ENCODE peak calls at places on chromosomes 16 and 17, in four cellular contexts. Z is A549, U is HL-60, I is mucosa of descending colon. X is an unnamed sample.

GRCh38 chr16:12096162-12096781 is 119.7 kb downstream of the SNX29 start:
- DNase-seq in Z (no peak), U (no peak), I (no peak), X (no peak)

GRCh38 chr17:81905993-81906392 is 4.0 kb downstream of the NPB start:
- DNase-seq in Z (no peak), U (no peak), I (no peak), X (no peak)

GRCh38 chr16:80274576-80275191 is 266.1 kb upstream of the DYNLRB2 start:
- DNase-seq in Z (no peak), U (no peak), I (no peak), X (peak; percentile 64)

GRCh38 chr17:81867952-81868673 is 3.0 kb downstream of the ARHGDIA start:
- DNase-seq in Z (no peak), U (peak; percentile 35), I (peak; percentile 57), X (no peak)

GRCh38 chr17:67557921-67558320 is 159.8 kb upstream of the NOL11 start:
- DNase-seq in Z (no peak), U (no peak), I (no peak), X (no peak)

GRCh38 chr16:72169708-72170107 is 2.2 kb downstream of the PMFBP1 start:
- DNase-seq in Z (no peak), U (no peak), I (no peak), X (no peak)

GRCh38 chr17:40310882-40311391 is 2.0 kb downstream of the RARA start:
- DNase-seq in Z (no peak), U (no peak), I (peak; percentile 33), X (no peak)

GRCh38 chr17:39800540-39800939 is 62.8 kb downstream of the GRB7 start:
- DNase-seq in Z (no peak), U (no peak), I (no peak), X (no peak)

GRCh38 chr17:61400058-61400785 is 579 bp downstream of the TBX2 start:
- DNase-seq in Z (peak; percentile 74), U (no peak), I (no peak), X (no peak)

GRCh38 chr16:11155284-11155806 is 100.7 kb downstream of the SOCS1 start:
- DNase-seq in Z (no peak), U (no peak), I (no peak), X (peak; percentile 9)

GRCh38 chr17:78131172-78132085 is 858 bp downstream of the TMC8 start:
- DNase-seq in Z (no peak), U (peak; percentile 34), I (peak; percentile 63), X (no peak)

GRCh38 chr17:44354582-44355309 is 8.9 kb downstream of the FAM171A2 start:
- DNase-seq in Z (no peak), U (peak; percentile 24), I (peak; percentile 69), X (no peak)

GRCh38 chr16:54921229-54921824 is 9.3 kb upstream of the IRX5 start:
- DNase-seq in Z (no peak), U (peak; percentile 63), I (no peak), X (no peak)

GRCh38 chr16:49855280-49855821 is 561 bp downstream of the ZNF423 start:
- DNase-seq in Z (peak; percentile 31), U (peak; percentile 68), I (peak; percentile 94), X (peak; percentile 51)

GRCh38 chr16:53893731-53894435 is 189.9 kb downstream of the FTO start:
- DNase-seq in Z (no peak), U (no peak), I (peak; percentile 39), X (peak; percentile 32)

GRCh38 chr17:56891751-56892150 is 22.1 kb downstream of the TRIM25 start:
- DNase-seq in Z (no peak), U (no peak), I (peak; percentile 57), X (no peak)

GRCh38 chr16:53703590-53704444 is at the start of the genes FTO and RPGRIP1L:
- DNase-seq in Z (peak; percentile 94), U (peak; percentile 99), I (peak; percentile 99), X (peak; percentile 99)

GRCh38 chr16:86370036-86370435 is 140.3 kb upstream of the FOXF1 start:
- DNase-seq in Z (no peak), U (no peak), I (no peak), X (no peak)

GRCh38 chr17:18314059-18314730 is 599 bp downstream of the TOP3A start:
- DNase-seq in Z (no peak), U (no peak), I (no peak), X (no peak)

GRCh38 chr17:44981221-44981968 is 13.3 kb upstream of the C1QL1 start:
- DNase-seq in Z (peak; percentile 84), U (no peak), I (no peak), X (peak; percentile 23)

GRCh38 chr17:65371702-65372101 is 189.7 kb downstream of the AXIN2 start:
- DNase-seq in Z (no peak), U (no peak), I (peak; percentile 62), X (no peak)

GRCh38 chr16:64751906-64752305 is 370.0 kb downstream of the CDH11 start:
- DNase-seq in Z (no peak), U (no peak), I (no peak), X (peak; percentile 26)

GRCh38 chr17:67449885-67450755 is 73.0 kb downstream of the PITPNC1 start:
- DNase-seq in Z (no peak), U (no peak), I (no peak), X (no peak)

GRCh38 chr16:48383877-48384304 is 1.3 kb downstream of the SIAH1 start:
- DNase-seq in Z (no peak), U (peak; percentile 25), I (no peak), X (no peak)

GRCh38 chr17:58333396-58334207 is 5.0 kb upstream of the TSPOAP1 start:
- DNase-seq in Z (no peak), U (peak; percentile 45), I (peak; percentile 29), X (no peak)

GRCh38 chr17:7552621-7553051 is 3.8 kb downstream of the TNFSF12 start:
- DNase-seq in Z (no peak), U (peak; percentile 64), I (no peak), X (no peak)

GRCh38 chr16:62240722-62241121 is 204.5 kb upstream of the CDH8 start:
- DNase-seq in Z (no peak), U (no peak), I (no peak), X (no peak)

GRCh38 chr16:87375426-87376135 is 8.0 kb downstream of the FBXO31 start:
- DNase-seq in Z (no peak), U (no peak), I (no peak), X (no peak)

GRCh38 chr17:49508061-49508865 is 13.2 kb downstream of the NGFR start:
- DNase-seq in Z (peak; percentile 78), U (no peak), I (no peak), X (no peak)

GRCh38 chr17:4594406-4595349 is 10.3 kb downstream of the SMTNL2 start:
- DNase-seq in Z (no peak), U (peak; percentile 11), I (peak; percentile 47), X (no peak)

GRCh38 chr17:49513616-49514373 is 18.7 kb downstream of the NGFR start:
- DNase-seq in Z (no peak), U (no peak), I (no peak), X (no peak)

GRCh38 chr17:17051380-17051779 is 9.1 kb downstream of the MPRIP start:
- DNase-seq in Z (no peak), U (no peak), I (no peak), X (no peak)

GRCh38 chr17:79926002-79926307 is 86.7 kb upstream of the CBX4 start:
- DNase-seq in Z (no peak), U (no peak), I (no peak), X (no peak)

GRCh38 chr17:79924639-79924976 is 85.4 kb upstream of the CBX4 start:
- DNase-seq in Z (no peak), U (no peak), I (no peak), X (no peak)

GRCh38 chr17:79926308-79927135 is 87.3 kb upstream of the CBX4 start:
- DNase-seq in Z (no peak), U (no peak), I (no peak), X (no peak)

GRCh38 chr17:79923974-79924638 is 84.9 kb upstream of the CBX4 start:
- DNase-seq in Z (no peak), U (peak; percentile 29), I (peak; percentile 84), X (no peak)

GRCh38 chr17:79925242-79925957 is 86.2 kb upstream of the CBX4 start:
- DNase-seq in Z (peak; percentile 72), U (no peak), I (peak; percentile 89), X (peak; percentile 13)
- TF ChIP-seq CTCF in Z (no peak), U (no peak), I (no peak), X (peak; percentile 22)

GRCh38 chr17:42565523-42566214 is 1.2 kb upstream of the MLX start:
- DNase-seq in Z (no peak), U (no peak), I (peak; percentile 36), X (no peak)

GRCh38 chr17:42564815-42565522 is 1.9 kb upstream of the MLX start:
- DNase-seq in Z (no peak), U (no peak), I (peak; percentile 19), X (no peak)

GRCh38 chr17:42568341-42569111 is 1.6 kb downstream of the MLX start:
- DNase-seq in Z (no peak), U (no peak), I (peak; percentile 21), X (no peak)

GRCh38 chr17:42566873-42567573 is at the start of gene MLX:
- DNase-seq in Z (peak; percentile 100), U (peak; percentile 89), I (peak; percentile 96), X (peak; percentile 53)

DNA sequence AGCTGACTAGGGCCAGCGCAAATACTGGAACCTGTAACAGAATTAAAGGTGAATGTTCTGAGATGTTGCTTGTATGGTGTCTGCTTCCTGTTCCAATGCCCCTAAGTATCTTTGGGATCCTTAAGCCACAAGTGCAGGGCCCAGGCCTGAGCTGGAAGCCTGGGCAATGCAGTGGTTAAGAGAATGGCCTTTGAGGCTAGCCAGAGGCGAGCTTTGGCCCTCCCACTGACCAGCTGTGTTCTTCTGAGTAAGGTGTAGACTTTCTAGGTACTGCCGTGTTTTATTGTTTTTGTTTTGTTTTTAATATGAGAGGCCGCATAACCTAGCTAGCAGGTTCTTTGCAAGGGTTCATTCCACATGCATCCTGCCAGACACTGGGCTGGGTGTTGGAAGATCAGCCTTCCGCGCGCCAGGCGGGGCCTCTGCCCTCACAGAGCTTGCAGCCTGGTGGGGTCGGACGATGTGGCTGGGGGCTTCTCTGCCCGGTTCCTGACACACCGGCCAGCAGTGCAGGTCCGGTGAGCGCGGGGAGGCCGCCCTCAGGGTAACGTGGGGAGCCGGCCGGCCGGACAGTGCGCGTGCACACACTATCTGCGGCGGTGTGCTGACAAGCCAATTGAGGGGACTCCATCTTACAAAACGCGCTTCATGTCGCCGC is 556 bp upstream of the MLX start:
- DNase-seq in Z (no peak), U (no peak), I (no peak), X (no peak)
- H3K4me3 ChIP-seq in Z (peak overlapping the region; percentile 93), U (peak overlapping the region; percentile 82), I (no peak overlapping the region), X (peak overlapping the region; percentile 84)

GRCh38 chr17:63918305-63918704 is 334 bp downstream of the GH1 start:
- DNase-seq in Z (no peak), U (no peak), I (no peak), X (no peak)
- TF ChIP-seq CTCF in Z (no peak), U (no peak), I (no peak), X (no peak)

DNA sequence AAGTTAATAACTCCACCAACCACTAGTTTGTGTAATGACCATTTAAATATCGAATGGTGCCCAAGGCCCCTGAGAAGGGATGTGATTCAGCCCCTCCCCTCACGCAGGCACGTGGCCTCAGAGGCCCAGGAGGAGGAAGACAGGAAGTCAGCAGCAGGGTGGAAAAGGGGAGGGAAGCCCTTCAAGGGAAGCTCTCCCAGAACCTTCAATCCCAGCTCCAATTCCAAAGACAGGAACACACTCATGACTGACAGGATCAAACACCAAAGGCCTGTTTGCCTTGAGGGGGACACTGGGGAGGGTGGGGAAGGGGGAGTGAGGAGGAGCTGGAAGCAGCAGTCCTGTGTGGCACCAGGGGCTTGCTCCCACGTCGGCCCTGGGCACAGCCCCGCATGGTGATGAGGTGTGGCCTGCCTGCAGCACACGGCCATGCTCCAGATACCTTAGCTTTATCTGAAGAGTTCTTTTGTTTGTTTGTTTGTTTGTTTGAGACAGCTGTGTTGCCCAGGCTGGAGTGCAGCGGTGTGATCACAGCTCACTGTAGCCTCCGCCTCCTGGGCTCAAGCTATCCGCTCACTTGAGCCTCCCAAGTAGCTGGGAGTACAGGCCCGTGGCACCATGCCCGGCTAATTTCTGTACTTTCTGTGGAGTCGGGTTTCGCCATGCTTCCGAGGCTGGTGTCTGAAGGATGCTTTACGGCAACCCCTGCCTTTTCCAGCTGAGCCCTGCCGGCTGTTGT is 105.0 kb downstream of the ZNF778 start:
- DNase-seq in Z (peak; percentile 70), U (peak; percentile 13), I (peak; percentile 35), X (peak; percentile 69)
- H3K4me3 ChIP-seq in Z (no peak overlapping the region), U (no peak overlapping the region), I (no peak overlapping the region), X (no peak overlapping the region)

X was measured in astrocyte of the cerebellum.